ENCODE peak calls at places on chromosomes 5 and 9, in four cellular contexts. One of them, this sample, is unnamed.

GRCh38 chr9:121990600-121991304 is 102.4 kb downstream of the TTLL11 start:
- DNase-seq in cardiac fibroblast: no peak
- DNase-seq in upper lobe of right lung: no peak
- DNase-seq in AG09309: no peak
- DNase-seq in this sample: no peak

GRCh38 chr5:859798-860296 is 9.1 kb upstream of the ZDHHC11 start:
- DNase-seq in AG09309: no peak
- DNase-seq in cardiac fibroblast: no peak
- DNase-seq in upper lobe of right lung: no peak
- DNase-seq in this sample: no peak

GRCh38 chr5:95043234-95043633 is 241.7 kb downstream of the MCTP1 start:
- DNase-seq in AG09309: no peak
- DNase-seq in upper lobe of right lung: no peak
- DNase-seq in cardiac fibroblast: no peak
- DNase-seq in this sample: no peak

GRCh38 chr5:132257131-132258101 is at the start of gene PDLIM4:
- DNase-seq in cardiac fibroblast: peak; percentile 40
- DNase-seq in upper lobe of right lung: peak; percentile 66
- DNase-seq in AG09309: no peak
- DNase-seq in this sample: no peak

GRCh38 chr5:158648631-158649030 is 451.1 kb downstream of the EBF1 start:
- DNase-seq in AG09309: no peak
- DNase-seq in cardiac fibroblast: no peak
- DNase-seq in upper lobe of right lung: no peak
- DNase-seq in this sample: no peak

GRCh38 chr9:94714494-94714893 is 12.0 kb upstream of the AOPEP start:
- DNase-seq in cardiac fibroblast: no peak
- DNase-seq in upper lobe of right lung: no peak
- DNase-seq in AG09309: no peak
- DNase-seq in this sample: no peak

GRCh38 chr9:89916001-89916635 is 311.3 kb downstream of the GADD45G start:
- DNase-seq in AG09309: no peak
- DNase-seq in cardiac fibroblast: no peak
- DNase-seq in upper lobe of right lung: no peak
- DNase-seq in this sample: no peak

GRCh38 chr5:135443329-135443960 is 3.7 kb downstream of the DCANP1 start:
- DNase-seq in AG09309: no peak
- DNase-seq in cardiac fibroblast: no peak
- DNase-seq in upper lobe of right lung: peak; percentile 36
- DNase-seq in this sample: no peak

GRCh38 chr9:104606202-104606601 is 775 bp upstream of the OR13C2 start:
- DNase-seq in AG09309: no peak
- DNase-seq in cardiac fibroblast: no peak
- DNase-seq in upper lobe of right lung: no peak
- DNase-seq in this sample: no peak

GRCh38 chr9:76092572-76092971 is 202.1 kb downstream of the PCSK5 start:
- DNase-seq in cardiac fibroblast: no peak
- DNase-seq in upper lobe of right lung: no peak
- DNase-seq in AG09309: no peak
- DNase-seq in this sample: no peak

GRCh38 chr9:70389642-70390266 is 24.7 kb downstream of the KLF9 start:
- DNase-seq in AG09309: no peak
- DNase-seq in cardiac fibroblast: peak; percentile 55
- DNase-seq in upper lobe of right lung: no peak
- DNase-seq in this sample: no peak

GRCh38 chr9:21710792-21711191 is 91.6 kb upstream of the MTAP start:
- DNase-seq in AG09309: no peak
- DNase-seq in cardiac fibroblast: no peak
- DNase-seq in upper lobe of right lung: no peak
- DNase-seq in this sample: no peak

GRCh38 chr9:125166762-125167161 is 22.8 kb downstream of the PPP6C start:
- DNase-seq in cardiac fibroblast: no peak
- DNase-seq in AG09309: no peak
- DNase-seq in upper lobe of right lung: no peak
- DNase-seq in this sample: no peak

GRCh38 chr5:159409801-159410200 is 79.5 kb upstream of the IL12B start:
- DNase-seq in upper lobe of right lung: no peak
- DNase-seq in AG09309: no peak
- DNase-seq in cardiac fibroblast: no peak
- DNase-seq in this sample: no peak

GRCh38 chr5:54794437-54794970 is 190.9 kb downstream of the ESM1 start:
- DNase-seq in cardiac fibroblast: no peak
- DNase-seq in AG09309: no peak
- DNase-seq in upper lobe of right lung: no peak
- DNase-seq in this sample: no peak

DNA sequence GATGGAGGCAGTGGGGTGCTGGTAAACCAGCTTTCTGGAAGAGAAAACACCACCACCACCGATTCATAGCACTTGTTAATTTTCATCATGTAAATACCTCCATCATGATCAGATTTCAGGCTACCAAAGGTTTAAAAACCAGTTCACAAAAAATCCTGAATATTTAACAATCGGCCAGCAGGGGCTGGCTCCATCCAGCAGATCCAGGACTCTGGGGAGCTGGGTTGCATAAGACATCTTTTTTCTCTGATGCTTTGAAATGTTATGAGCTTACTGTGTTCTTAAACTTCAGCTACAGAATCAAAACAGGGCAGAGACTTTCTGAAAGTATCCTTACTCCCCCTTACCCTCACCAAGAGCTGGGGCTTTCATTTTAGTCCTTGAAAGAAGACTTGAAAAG is 14.6 kb upstream of the RNF183 start:
- DNase-seq in upper lobe of right lung: no peak
- DNase-seq in AG09309: no peak
- DNase-seq in cardiac fibroblast: peak; percentile 54
- DNase-seq in this sample: no peak
- TF ChIP-seq CTCF in upper lobe of right lung: no peak
- TF ChIP-seq CTCF in AG09309: peak; percentile 43
- TF ChIP-seq CTCF in cardiac fibroblast: peak; percentile 33
- TF ChIP-seq CTCF in this sample: peak; percentile 4

GRCh38 chr9:131732061-131732526 is 7.8 kb downstream of the RAPGEF1 start:
- DNase-seq in cardiac fibroblast: peak; percentile 48
- DNase-seq in upper lobe of right lung: no peak
- DNase-seq in AG09309: no peak
- DNase-seq in this sample: no peak
- H3K4me3 ChIP-seq in cardiac fibroblast: no peak overlapping the region
- H3K4me3 ChIP-seq in upper lobe of right lung: no peak overlapping the region
- H3K4me3 ChIP-seq in AG09309: no peak overlapping the region
- H3K4me3 ChIP-seq in this sample: no peak overlapping the region

GRCh38 chr9:7342229-7342628 is 457.3 kb downstream of the DMAC1 start:
- DNase-seq in AG09309: no peak
- DNase-seq in upper lobe of right lung: no peak
- DNase-seq in cardiac fibroblast: peak; percentile 41
- DNase-seq in this sample: no peak
- TF ChIP-seq CTCF in AG09309: peak; percentile 37
- TF ChIP-seq CTCF in upper lobe of right lung: peak; percentile 24
- TF ChIP-seq CTCF in cardiac fibroblast: peak; percentile 31
- TF ChIP-seq CTCF in this sample: no peak

GRCh38 chr5:33788922-33789321 is 102.9 kb downstream of the ADAMTS12 start:
- DNase-seq in upper lobe of right lung: no peak
- DNase-seq in AG09309: peak; percentile 91
- DNase-seq in cardiac fibroblast: peak; percentile 80
- DNase-seq in this sample: peak; percentile 97
- H3K4me3 ChIP-seq in upper lobe of right lung: no peak overlapping the region
- H3K4me3 ChIP-seq in AG09309: no peak overlapping the region
- H3K4me3 ChIP-seq in cardiac fibroblast: no peak overlapping the region
- H3K4me3 ChIP-seq in this sample: no peak overlapping the region

DNA sequence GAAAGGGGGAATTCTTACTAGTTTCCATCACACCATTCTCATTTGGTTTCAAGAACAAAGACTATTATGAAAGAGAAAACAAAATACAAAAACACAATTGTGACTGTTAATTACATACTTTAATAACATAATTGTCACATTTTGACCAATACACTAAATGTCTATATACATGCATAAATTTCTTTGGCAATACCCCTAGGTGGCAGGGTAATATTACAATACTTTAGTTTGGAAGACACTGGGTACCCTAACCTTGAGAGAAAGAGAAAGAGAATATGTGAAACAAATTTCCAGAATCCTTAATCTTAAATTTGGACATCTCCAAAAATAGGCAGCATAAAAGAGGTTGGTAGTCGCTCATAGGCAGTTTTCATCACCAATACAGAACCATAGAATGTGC is 619.6 kb upstream of the ADAMTS16 start:
- DNase-seq in cardiac fibroblast: no peak
- DNase-seq in upper lobe of right lung: no peak
- DNase-seq in AG09309: no peak
- DNase-seq in this sample: no peak
- TF ChIP-seq CTCF in cardiac fibroblast: no peak
- TF ChIP-seq CTCF in upper lobe of right lung: no peak
- TF ChIP-seq CTCF in AG09309: no peak
- TF ChIP-seq CTCF in this sample: no peak

DNA sequence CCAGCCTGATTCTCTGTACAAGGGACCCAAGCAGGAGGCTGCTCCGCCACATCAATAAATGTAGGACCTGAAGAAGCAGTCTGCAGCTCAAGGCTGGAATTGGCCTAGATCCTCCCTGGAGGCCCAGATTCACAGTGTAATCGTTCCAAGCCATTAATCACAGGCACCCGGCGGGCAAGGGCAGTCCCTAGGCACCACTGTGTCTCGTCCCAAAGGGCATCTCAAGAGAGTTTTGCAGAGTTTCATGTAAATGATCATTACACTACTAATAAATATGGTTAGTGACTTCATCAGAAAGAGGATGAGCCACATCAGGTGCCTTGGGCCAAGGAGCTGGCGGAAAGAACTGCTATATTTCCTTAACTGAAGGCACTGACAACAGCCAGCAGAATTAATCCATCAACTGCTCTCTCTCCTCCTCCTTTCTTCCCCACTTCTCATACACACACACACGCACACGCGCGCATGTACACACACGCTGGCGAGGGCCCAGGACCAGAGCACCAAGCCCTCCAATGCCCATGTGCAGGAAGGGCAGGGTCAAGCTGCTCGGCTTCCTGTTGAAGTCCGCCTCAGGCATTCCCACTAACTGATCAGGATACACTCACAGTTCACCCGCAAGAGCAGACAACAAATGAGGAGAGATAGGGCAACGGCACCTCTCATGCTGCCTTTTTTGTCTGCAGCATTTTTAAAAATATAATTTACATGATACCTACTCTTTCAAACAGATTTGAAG is 33.8 kb downstream of the GNAQ start:
- DNase-seq in cardiac fibroblast: peak; percentile 62
- DNase-seq in AG09309: no peak
- DNase-seq in upper lobe of right lung: peak; percentile 64
- DNase-seq in this sample: no peak
- H3K4me3 ChIP-seq in cardiac fibroblast: no peak overlapping the region
- H3K4me3 ChIP-seq in AG09309: no peak overlapping the region
- H3K4me3 ChIP-seq in upper lobe of right lung: no peak overlapping the region
- H3K4me3 ChIP-seq in this sample: no peak overlapping the region

GRCh38 chr9:35727676-35728040 is 4.3 kb downstream of the TLN1 start:
- DNase-seq in upper lobe of right lung: no peak
- DNase-seq in AG09309: no peak
- DNase-seq in cardiac fibroblast: no peak
- DNase-seq in this sample: no peak

GRCh38 chr9:35728041-35728971 is 3.7 kb downstream of the TLN1 start:
- DNase-seq in cardiac fibroblast: peak; percentile 95
- DNase-seq in upper lobe of right lung: peak; percentile 82
- DNase-seq in AG09309: peak; percentile 67
- DNase-seq in this sample: peak; percentile 68

GRCh38 chr9:35725362-35725761 is 6.6 kb downstream of the TLN1 start:
- DNase-seq in upper lobe of right lung: no peak
- DNase-seq in AG09309: no peak
- DNase-seq in cardiac fibroblast: no peak
- DNase-seq in this sample: no peak

GRCh38 chr9:35729101-35729500 is 2.9 kb downstream of the TLN1 start:
- DNase-seq in upper lobe of right lung: no peak
- DNase-seq in cardiac fibroblast: no peak
- DNase-seq in AG09309: no peak
- DNase-seq in this sample: no peak

DNA sequence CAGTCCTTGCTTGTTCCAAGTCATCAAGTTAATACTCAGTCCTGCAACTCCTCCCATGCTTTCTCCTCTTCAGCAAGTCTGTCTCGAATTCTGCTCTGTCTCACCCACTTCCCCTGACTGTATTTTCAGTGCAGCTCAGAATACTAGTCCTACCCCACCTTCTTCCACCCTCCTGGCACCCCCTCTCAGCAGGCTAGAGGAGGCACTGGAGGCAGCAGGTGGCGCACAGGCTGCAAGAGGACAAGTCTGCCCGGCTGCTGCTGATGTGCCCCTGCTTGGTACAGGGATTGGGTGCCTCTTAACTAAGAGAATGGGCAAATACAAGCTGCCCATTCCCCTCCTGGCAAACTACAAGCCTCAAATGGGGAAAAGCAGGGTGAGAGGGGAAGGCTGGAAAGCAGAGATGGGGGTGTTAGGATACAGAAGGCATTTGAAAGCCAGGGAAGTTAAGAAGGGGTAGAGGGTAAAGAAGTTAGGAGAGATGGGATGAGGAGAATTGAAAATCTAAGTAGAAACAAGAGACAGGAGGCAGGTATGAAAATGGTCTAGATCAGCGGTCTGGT is 5.0 kb downstream of the TLN1 start:
- DNase-seq in AG09309: peak; percentile 29
- DNase-seq in cardiac fibroblast: peak; percentile 68
- DNase-seq in upper lobe of right lung: peak; percentile 75
- DNase-seq in this sample: no peak
- TF ChIP-seq CTCF in AG09309: peak; percentile 37
- TF ChIP-seq CTCF in cardiac fibroblast: peak; percentile 9
- TF ChIP-seq CTCF in upper lobe of right lung: no peak
- TF ChIP-seq CTCF in this sample: peak; percentile 36

GRCh38 chr9:107739601-107740082 is 250.1 kb upstream of the KLF4 start:
- DNase-seq in AG09309: no peak
- DNase-seq in upper lobe of right lung: peak; percentile 66
- DNase-seq in cardiac fibroblast: peak; percentile 95
- DNase-seq in this sample: no peak
- H3K4me3 ChIP-seq in AG09309: no peak overlapping the region
- H3K4me3 ChIP-seq in upper lobe of right lung: no peak overlapping the region
- H3K4me3 ChIP-seq in cardiac fibroblast: no peak overlapping the region
- H3K4me3 ChIP-seq in this sample: no peak overlapping the region

GRCh38 chr9:109520475-109521132 is 22.5 kb upstream of the PTPN3 start:
- DNase-seq in cardiac fibroblast: peak; percentile 81
- DNase-seq in upper lobe of right lung: no peak
- DNase-seq in AG09309: peak; percentile 38
- DNase-seq in this sample: no peak
- TF ChIP-seq CTCF in cardiac fibroblast: peak; percentile 92
- TF ChIP-seq CTCF in upper lobe of right lung: peak; percentile 85
- TF ChIP-seq CTCF in AG09309: peak; percentile 93
- TF ChIP-seq CTCF in this sample: peak; percentile 83

This sample was measured in AG04449.